ENCODE peak calls at places on chromosomes 11 and 22, in six cellular contexts. U is endodermal cell, R is NB4, L is Panc1, K is sigmoid colon, Y is HFFc6. P is an unnamed sample.

GRCh38 chr22:43437871-43438475 is 26.2 kb downstream of the MPPED1 start:
- DNase-seq in U (no peak), R (no peak), L (no peak), K (no peak), Y (no peak), P (no peak)

GRCh38 chr22:44698531-44699421 is 3.2 kb upstream of the PRR5 start:
- DNase-seq in U (peak), R (no peak), L (no peak), K (peak), Y (peak), P (peak)

GRCh38 chr11:65559951-65560537 is 1.9 kb upstream of the LTBP3 start:
- DNase-seq in U (peak), R (no peak), L (no peak), K (peak), Y (peak), P (no peak)

GRCh38 chr11:5923789-5924188 is 18.3 kb upstream of the OR56A3 start:
- DNase-seq in U (no peak), R (no peak), L (no peak), K (no peak), Y (no peak), P (no peak)

GRCh38 chr11:2857918-2858317 is 27.7 kb downstream of the CDKN1C start:
- DNase-seq in U (no peak), R (no peak), L (no peak), K (no peak), Y (no peak), P (no peak)

GRCh38 chr22:17883356-17883755 is 109.1 kb upstream of the BID start:
- DNase-seq in U (no peak), R (no peak), L (no peak), K (no peak), Y (no peak), P (no peak)

GRCh38 chr11:43550714-43551113 is 129.8 kb upstream of the HSD17B12 start:
- DNase-seq in U (no peak), R (no peak), L (no peak), K (no peak), Y (no peak), P (no peak)

GRCh38 chr22:30969532-30970355 is 679 bp downstream of the TUG1 start:
- DNase-seq in U (peak), R (peak), L (no peak), K (peak), Y (peak), P (peak)

GRCh38 chr22:37199839-37200161 is 11.8 kb upstream of the C1QTNF6 start:
- DNase-seq in U (no peak), R (no peak), L (no peak), K (no peak), Y (no peak), P (no peak)

GRCh38 chr22:21947040-21948014 is 5.3 kb downstream of the PPM1F start:
- DNase-seq in U (peak), R (peak), L (no peak), K (no peak), Y (peak), P (no peak)
- TF ChIP-seq CTCF in U (peak), R (peak), L (peak), K (peak), Y (peak), P (peak)

DNA sequence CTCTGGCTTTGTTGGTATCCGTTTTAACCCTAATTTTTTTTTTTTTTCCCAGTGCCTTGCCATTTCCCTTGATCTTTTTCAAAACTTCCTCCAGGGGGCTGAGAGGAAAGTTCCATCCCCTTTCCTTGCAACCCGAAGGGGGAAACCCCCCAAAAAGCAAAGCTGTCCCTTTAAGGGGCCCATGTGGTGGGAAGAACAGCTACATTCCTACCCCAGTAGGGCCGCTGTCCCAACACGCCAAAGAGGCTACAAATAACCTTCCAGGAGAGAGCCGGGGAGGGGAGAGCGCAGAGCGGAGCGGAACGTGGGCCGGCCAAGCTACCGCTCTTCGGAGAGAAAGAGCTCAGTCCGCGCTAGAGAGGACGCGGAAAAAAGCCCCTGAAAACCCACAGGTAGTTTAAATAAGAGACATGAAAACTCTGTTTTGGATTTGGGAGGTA is 1.7 kb downstream of the LRP4 start:
- DNase-seq in U (peak), R (peak), L (no peak), K (peak), Y (peak), P (no peak)
- TF ChIP-seq CTCF in U (peak), R (peak), L (peak), K (peak), Y (peak), P (peak)

GRCh38 chr22:19103881-19104821 is 18.1 kb downstream of the DGCR2 start:
- DNase-seq in U (no peak), R (no peak), L (no peak), K (peak), Y (no peak), P (peak)
- TF ChIP-seq CTCF in U (no peak), R (no peak), L (no peak), K (no peak), Y (no peak), P (peak)

GRCh38 chr22:26479043-26479791 is 4.4 kb downstream of the HPS4 start:
- DNase-seq in U (no peak), R (peak), L (no peak), K (no peak), Y (no peak), P (no peak)
- TF ChIP-seq CTCF in U (no peak), R (no peak), L (no peak), K (no peak), Y (no peak), P (no peak)

DNA sequence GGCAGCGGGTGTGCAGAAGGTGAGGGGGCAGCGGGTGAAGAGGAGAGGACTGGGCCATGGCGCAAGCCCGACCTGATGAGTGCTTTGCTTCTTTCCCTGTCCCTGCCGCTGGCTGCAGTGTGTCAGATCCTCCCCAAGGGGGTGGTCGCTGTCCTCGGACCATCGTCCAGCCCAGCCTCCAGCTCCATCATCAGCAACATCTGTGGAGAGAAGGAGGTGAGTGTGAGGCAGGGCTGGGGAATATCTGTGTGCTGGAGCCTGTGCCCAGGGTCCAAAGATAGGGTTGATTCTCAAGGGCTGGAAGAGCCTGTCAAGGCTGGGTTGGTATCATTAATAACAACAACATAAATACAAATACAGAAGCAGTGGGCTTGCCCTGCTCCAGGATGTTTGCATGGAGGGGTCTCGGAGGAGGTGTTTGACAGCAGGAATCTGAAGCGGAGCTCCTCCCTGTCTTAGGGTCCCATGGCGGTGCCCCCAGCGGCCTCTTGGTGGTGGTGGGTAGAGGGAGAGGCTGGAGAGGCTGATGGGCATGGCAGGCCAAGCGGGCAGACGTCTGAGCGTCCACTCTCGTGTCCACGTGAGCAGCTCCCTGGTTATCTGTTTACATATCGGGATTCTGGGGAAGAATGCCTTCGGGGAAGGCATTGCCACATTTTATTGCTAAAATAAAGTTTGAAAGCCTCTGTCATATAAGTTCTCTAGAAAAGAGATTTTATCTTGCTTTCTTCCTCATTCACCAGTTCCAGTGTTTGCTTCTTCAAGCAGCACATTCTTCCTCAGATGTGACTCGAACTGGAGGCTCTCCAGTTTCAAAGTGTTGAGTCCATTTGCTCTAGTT is 208.4 kb upstream of the TBCEL start:
- DNase-seq in U (peak), R (no peak), L (no peak), K (no peak), Y (no peak), P (no peak)
- TF ChIP-seq CTCF in U (peak), R (no peak), L (no peak), K (no peak), Y (no peak), P (no peak)